ENCODE peak calls at places on chromosomes 16 and 17, in four cellular contexts. K is SK-N-SH, X is GM12878, S is K562. I is an unnamed sample.

GRCh38 chr16:4309833-4310266 is 6.0 kb upstream of the GLIS2 start:
- DNase-seq in K (no peak), X (no peak), S (no peak), I (peak)

GRCh38 chr16:13083687-13084086 is 182.3 kb downstream of the SHISA9 start:
- DNase-seq in X (no peak), K (no peak), S (no peak), I (no peak)

GRCh38 chr16:89122322-89122831 is 28.7 kb downstream of the ACSF3 start:
- DNase-seq in X (no peak), K (no peak), S (no peak), I (no peak)

GRCh38 chr17:27905524-27906237 is 12.5 kb upstream of the LYRM9 start:
- DNase-seq in S (no peak), X (no peak), K (no peak), I (no peak)

GRCh38 chr17:40618754-40619625 is 28.6 kb downstream of the SMARCE1 start:
- DNase-seq in X (no peak), K (no peak), S (no peak), I (peak)

GRCh38 chr17:20954794-20955193 is 88.0 kb downstream of the USP22 start:
- DNase-seq in S (no peak), K (no peak), X (no peak), I (no peak)

GRCh38 chr17:83122834-83123233 is 43.4 kb downstream of the METRNL start:
- DNase-seq in S (no peak), K (no peak), X (no peak), I (no peak)

GRCh38 chr16:30839523-30840227 is 52.7 kb upstream of the ZNF629 start:
- DNase-seq in K (no peak), X (no peak), S (no peak), I (no peak)

GRCh38 chr17:34458266-34458665 is 95.2 kb upstream of the CCL1 start:
- DNase-seq in S (no peak), K (no peak), X (no peak), I (no peak)

GRCh38 chr16:20846030-20846429 is 39.7 kb downstream of the REXO5 start:
- DNase-seq in K (no peak), X (no peak), S (no peak), I (no peak)

GRCh38 chr16:20847577-20847976 is 41.2 kb downstream of the REXO5 start:
- DNase-seq in S (no peak), X (no peak), K (no peak), I (no peak)

GRCh38 chr16:20844054-20844453 is 37.7 kb downstream of the REXO5 start:
- DNase-seq in K (no peak), S (no peak), X (no peak), I (no peak)

GRCh38 chr16:20839504-20839903 is 33.2 kb downstream of the REXO5 start:
- DNase-seq in S (no peak), K (no peak), X (no peak), I (no peak)

DNA sequence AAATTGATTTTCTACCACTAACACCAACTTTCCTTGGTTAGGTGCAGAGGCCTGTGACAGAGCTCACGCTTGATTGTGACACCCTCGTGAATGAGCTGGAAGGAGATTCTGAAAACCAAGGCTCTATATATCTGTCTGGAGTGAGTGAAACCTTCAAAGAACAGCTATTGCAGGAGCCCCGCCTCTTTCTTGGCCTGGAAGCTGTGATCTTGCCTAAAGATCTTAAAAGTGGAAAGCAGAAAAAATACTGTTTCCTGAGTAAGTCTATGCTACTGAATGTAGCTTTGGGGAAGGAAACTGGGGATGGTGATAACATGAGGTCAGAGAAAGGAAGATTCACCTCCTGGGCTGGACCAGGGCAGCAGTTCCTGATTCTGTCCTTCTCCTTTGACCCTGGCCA is 38.3 kb downstream of the REXO5 start:
- DNase-seq in K (no peak), S (no peak), X (no peak), I (no peak)
- TF ChIP-seq NFIC in K (no peak), S (no peak), X (no peak), I (no peak)

DNA sequence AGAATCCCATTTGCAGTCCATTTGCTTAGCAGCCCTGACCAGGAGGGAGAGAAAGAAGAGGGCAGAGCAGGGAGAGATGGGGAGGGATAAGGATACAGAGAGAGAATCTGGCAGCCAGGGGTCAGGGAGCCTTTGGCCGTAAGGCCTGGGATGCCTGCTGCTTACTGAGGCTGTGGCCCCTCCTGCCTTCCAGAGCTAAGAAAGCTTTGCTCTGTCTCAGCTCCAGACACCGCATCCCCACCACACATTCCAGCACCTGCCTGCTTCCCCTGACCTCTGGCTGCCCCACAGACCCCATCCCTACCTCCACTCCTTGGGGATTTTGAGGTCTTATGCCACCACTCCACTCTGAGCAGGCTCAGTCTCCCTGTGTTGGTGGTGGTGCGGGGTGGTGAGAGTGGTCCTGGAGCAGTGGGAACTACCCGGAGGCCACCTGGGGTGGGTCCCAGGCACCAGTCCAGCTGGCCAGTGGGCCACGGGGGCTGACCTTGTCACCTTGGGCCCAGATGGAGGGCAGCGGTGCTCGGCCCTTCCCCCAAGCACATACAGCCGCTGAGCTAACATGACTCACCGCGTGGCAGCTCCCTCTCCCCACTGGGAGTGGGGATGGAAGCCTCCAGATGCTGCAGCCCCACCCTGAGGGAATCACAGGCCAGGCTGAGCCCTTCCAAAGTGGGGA is 58.3 kb downstream of the RAI1 start:
- DNase-seq in X (no peak), S (peak), K (peak), I (no peak)
- TF ChIP-seq NFIC in X (no peak), S (no peak), K (peak), I (no peak)

GRCh38 chr16:747978-748746 is 7.4 kb upstream of the CIAO3 start:
- DNase-seq in X (no peak), K (no peak), S (no peak), I (no peak)
- TF ChIP-seq NFIC in X (no peak), K (no peak), S (no peak), I (no peak)

DNA sequence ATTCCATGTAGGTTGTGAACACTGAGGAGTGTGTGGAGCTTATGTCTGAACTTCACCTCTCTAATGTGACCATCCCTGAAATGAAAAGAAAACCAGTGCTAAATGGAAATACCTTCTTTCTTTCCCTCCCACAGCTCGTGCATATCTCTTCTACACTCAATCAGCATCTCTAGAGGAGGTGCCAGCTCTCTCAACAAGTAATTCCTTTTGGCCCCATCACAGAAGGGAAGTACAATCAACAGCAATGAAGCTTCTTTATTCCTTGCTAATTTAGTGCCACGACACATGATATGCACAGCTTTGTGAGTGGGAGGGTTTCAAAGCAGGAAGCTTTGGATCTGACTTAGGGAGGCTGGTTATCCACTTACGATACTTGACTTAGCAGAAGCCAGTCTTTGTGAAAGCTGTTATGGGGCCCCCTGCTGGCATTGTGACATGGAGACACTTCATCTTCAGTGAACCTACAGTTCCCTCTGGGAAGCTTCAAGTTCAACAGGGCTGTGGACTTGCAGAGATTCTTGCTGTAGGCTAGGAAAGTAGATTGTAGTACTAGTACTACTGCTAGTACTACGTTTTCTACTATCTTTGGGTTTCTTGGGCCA is 81.0 kb downstream of the TMEM100 start:
- DNase-seq in X (no peak), S (peak), K (peak), I (peak)
- TF ChIP-seq NFIC in X (no peak), S (no peak), K (no peak), I (no peak)